ENCODE peak calls at places on chromosomes 4 and X, in six cellular contexts. N, O, I, J, C and T are unnamed samples.

GRCh38 chr4:42281324-42282020 is 115.8 kb upstream of the SHISA3 start:
- DNase-seq in N (no peak), O (no peak), I (no peak), J (no peak), C (no peak), T (no peak)

GRCh38 chrX:68835468-68835867 is 6.6 kb downstream of the EFNB1 start:
- DNase-seq in N (no peak), O (no peak), I (no peak), J (no peak), C (no peak), T (no peak)

GRCh38 chrX:85922821-85923220 is 124.5 kb downstream of the CHM start:
- DNase-seq in N (no peak), O (no peak), I (peak; percentile 74), J (peak; percentile 34), C (no peak), T (peak; percentile 78)

GRCh38 chr4:20760053-20760452 is 59.8 kb downstream of the PACRGL start:
- DNase-seq in N (no peak), O (no peak), I (no peak), J (no peak), C (no peak), T (no peak)

GRCh38 chrX:13485167-13485566 is 84.2 kb upstream of the EGFL6 start:
- DNase-seq in N (no peak), O (no peak), I (no peak), J (no peak), C (no peak), T (no peak)

GRCh38 chr4:43512253-43512652 is 619.7 kb downstream of the GRXCR1 start:
- DNase-seq in N (no peak), O (no peak), I (no peak), J (no peak), C (no peak), T (no peak)

GRCh38 chr4:10671750-10672149 is 12.8 kb downstream of the CLNK start:
- DNase-seq in N (no peak), O (no peak), I (no peak), J (no peak), C (no peak), T (no peak)

GRCh38 chrX:39559229-39559628 is 538.5 kb downstream of the BCOR start:
- DNase-seq in N (no peak), O (no peak), I (no peak), J (peak; percentile 17), C (no peak), T (peak; percentile 8)

GRCh38 chr4:159552979-159553768 is 450.3 kb downstream of the RAPGEF2 start:
- DNase-seq in N (no peak), O (no peak), I (no peak), J (no peak), C (no peak), T (no peak)

GRCh38 chrX:49272426-49272825 is 2.8 kb downstream of the PPP1R3F start:
- DNase-seq in N (no peak), O (peak; percentile 26), I (no peak), J (no peak), C (no peak), T (no peak)

GRCh38 chr4:7266525-7267292 is 74.4 kb downstream of the SORCS2 start:
- DNase-seq in N (no peak), O (no peak), I (peak; percentile 60), J (peak; percentile 77), C (no peak), T (peak; percentile 91)

GRCh38 chrX:22323541-22323940 is 50.8 kb downstream of the CBLL2 start:
- DNase-seq in N (no peak), O (no peak), I (peak; percentile 43), J (peak; percentile 73), C (no peak), T (peak; percentile 78)

GRCh38 chr4:108224628-108225053 is 55.9 kb upstream of the LEF1 start:
- DNase-seq in N (no peak), O (no peak), I (peak; percentile 5), J (peak; percentile 64), C (no peak), T (peak; percentile 37)

GRCh38 chr4:157195374-157195773 is 25.2 kb upstream of the GRIA2 start:
- DNase-seq in N (no peak), O (no peak), I (no peak), J (no peak), C (no peak), T (no peak)

GRCh38 chrX:17511556-17511955 is 136.6 kb downstream of the NHS start:
- DNase-seq in N (no peak), O (no peak), I (no peak), J (no peak), C (no peak), T (no peak)

GRCh38 chr4:152949930-152950329 is 13.8 kb downstream of the FHDC1 start:
- DNase-seq in N (no peak), O (no peak), I (no peak), J (no peak), C (no peak), T (no peak)

GRCh38 chr4:153181293-153182080 is 22.8 kb upstream of the TRIM2 start:
- DNase-seq in N (no peak), O (no peak), I (no peak), J (no peak), C (no peak), T (no peak)

GRCh38 chrX:92247076-92247475 is 467.9 kb downstream of the PCDH11X start:
- DNase-seq in N (no peak), O (no peak), I (no peak), J (peak; percentile 43), C (no peak), T (peak; percentile 32)

GRCh38 chr4:100294356-100294755 is 104.1 kb upstream of the DDIT4L start:
- DNase-seq in N (no peak), O (no peak), I (no peak), J (no peak), C (no peak), T (peak; percentile 71)

GRCh38 chrX:17990542-17990941 is 129.4 kb upstream of the RAI2 start:
- DNase-seq in N (no peak), O (no peak), I (no peak), J (no peak), C (no peak), T (no peak)

GRCh38 chrX:24513416-24513815 is 48.3 kb downstream of the PDK3 start:
- DNase-seq in N (no peak), O (no peak), I (no peak), J (no peak), C (no peak), T (no peak)

GRCh38 chr4:26173619-26174018 is 147.2 kb upstream of the RBPJ start:
- DNase-seq in N (no peak), O (no peak), I (peak; percentile 21), J (peak; percentile 62), C (no peak), T (peak; percentile 73)

GRCh38 chr4:141711211-141711610 is 74.8 kb downstream of the IL15 start:
- DNase-seq in N (no peak), O (no peak), I (no peak), J (peak; percentile 52), C (no peak), T (peak; percentile 60)

GRCh38 chr4:6746721-6747689 is 31.0 kb downstream of the BLOC1S4 start:
- DNase-seq in N (no peak), O (no peak), I (no peak), J (no peak), C (peak; percentile 43), T (no peak)

GRCh38 chrX:17689971-17690409 is 47.3 kb upstream of the SCML1 start:
- DNase-seq in N (no peak), O (peak; percentile 36), I (peak; percentile 14), J (peak; percentile 77), C (peak; percentile 41), T (peak; percentile 66)

GRCh38 chrX:47138171-47138570 is 6.3 kb downstream of the NDUFB11 start:
- DNase-seq in N (no peak), O (no peak), I (no peak), J (no peak), C (no peak), T (no peak)